ENCODE peak calls at places on chromosomes 5 and 9, in nine cellular contexts. V is GM23248, H is psoas muscle, Q is HCT116, Y is brain microvascular endothelial cell, E is uterus, P is body of pancreas, N is dorsolateral prefrontal cortex, J is kidney epithelial cell. L is an unnamed sample.
A peak's percentile ranks its signal among the peaks of the same experiment; 100 is the strongest.

GRCh38 chr9:117156150-117156688 is 258.6 kb downstream of the ASTN2 start:
- DNase-seq in V (no peak), H (no peak), Q (no peak), Y (no peak), E (no peak), P (no peak), N (no peak), J (no peak), L (no peak)

GRCh38 chr5:177496111-177497010 is 1.0 kb downstream of the PDLIM7 start:
- DNase-seq in V (peak; percentile 96), H (peak; percentile 87), Q (peak; percentile 44), Y (peak; percentile 91), E (peak; percentile 93), P (peak; percentile 59), N (no peak), J (peak; percentile 65), L (no peak)

GRCh38 chr9:128481561-128481960 is 23.0 kb upstream of the GLE1 start:
- DNase-seq in V (no peak), H (no peak), Q (no peak), Y (no peak), E (no peak), P (no peak), N (no peak), J (no peak), L (no peak)

GRCh38 chr5:76785493-76785892 is 33.3 kb upstream of the F2RL1 start:
- DNase-seq in V (peak; percentile 40), H (no peak), Q (peak; percentile 80), Y (peak; percentile 52), E (no peak), P (peak; percentile 17), N (no peak), J (peak; percentile 75), L (peak; percentile 63)

GRCh38 chr5:140806834-140807775 is at the start of gene PCDHA4:
- DNase-seq in V (peak; percentile 12), H (no peak), Q (no peak), Y (no peak), E (peak; percentile 32), P (peak; percentile 43), N (peak; percentile 53), J (no peak), L (no peak)

GRCh38 chr5:61631438-61631941 is 299.4 kb downstream of the ZSWIM6 start:
- DNase-seq in V (peak; percentile 19), H (peak; percentile 47), Q (no peak), Y (peak; percentile 4), E (no peak), P (peak; percentile 33), N (peak; percentile 79), J (no peak), L (no peak)

GRCh38 chr5:10635257-10635860 is 71.5 kb downstream of the ANKRD33B start:
- DNase-seq in V (peak; percentile 61), H (no peak), Q (peak; percentile 10), Y (peak; percentile 67), E (no peak), P (peak; percentile 27), N (no peak), J (peak; percentile 64), L (peak; percentile 67)

GRCh38 chr5:142911170-142911569 is 141.0 kb downstream of the ARHGAP26 start:
- DNase-seq in V (no peak), H (no peak), Q (no peak), Y (no peak), E (no peak), P (no peak), N (no peak), J (no peak), L (no peak)

GRCh38 chr5:139633295-139634027 is 14.7 kb upstream of the CXXC5 start:
- DNase-seq in V (peak; percentile 78), H (peak; percentile 65), Q (no peak), Y (no peak), E (peak; percentile 69), P (peak; percentile 74), N (peak; percentile 84), J (no peak), L (peak; percentile 59)

GRCh38 chr5:123360910-123361309 is 62.3 kb downstream of the CEP120 start:
- DNase-seq in V (no peak), H (no peak), Q (no peak), Y (no peak), E (no peak), P (no peak), N (no peak), J (no peak), L (no peak)

GRCh38 chr5:88480766-88481499 is 212.3 kb upstream of the TMEM161B start:
- DNase-seq in V (peak; percentile 15), H (no peak), Q (no peak), Y (no peak), E (no peak), P (no peak), N (no peak), J (no peak), L (no peak)

GRCh38 chr5:133317558-133317957 is 265.7 kb downstream of the HSPA4 start:
- DNase-seq in V (peak; percentile 17), H (no peak), Q (no peak), Y (no peak), E (no peak), P (no peak), N (no peak), J (no peak), L (no peak)

GRCh38 chr9:84829997-84830696 is 160.6 kb downstream of the NTRK2 start:
- DNase-seq in V (no peak), H (no peak), Q (no peak), Y (no peak), E (no peak), P (no peak), N (no peak), J (no peak), L (no peak)

GRCh38 chr5:78908173-78908901 is 76.8 kb downstream of the ARSB start:
- DNase-seq in V (peak; percentile 55), H (peak; percentile 44), Q (no peak), Y (peak; percentile 55), E (peak; percentile 29), P (peak; percentile 78), N (peak; percentile 57), J (no peak), L (peak; percentile 56)

GRCh38 chr9:94156549-94157407 is 72.5 kb downstream of the PTPDC1 start:
- DNase-seq in V (peak; percentile 70), H (peak; percentile 71), Q (no peak), Y (peak; percentile 70), E (peak; percentile 81), P (peak; percentile 81), N (peak; percentile 60), J (no peak), L (no peak)

GRCh38 chr5:96149546-96149945 is 187.9 kb upstream of the ELL2 start:
- DNase-seq in V (peak; percentile 81), H (no peak), Q (no peak), Y (peak; percentile 12), E (no peak), P (no peak), N (no peak), J (no peak), L (no peak)

GRCh38 chr5:77418601-77419591 is 73.2 kb downstream of the WDR41 start:
- DNase-seq in V (peak; percentile 30), H (no peak), Q (no peak), Y (peak; percentile 33), E (no peak), P (no peak), N (no peak), J (no peak), L (no peak)

GRCh38 chr5:121681200-121681855 is 170.4 kb upstream of the FTMT start:
- DNase-seq in V (no peak), H (no peak), Q (no peak), Y (no peak), E (no peak), P (no peak), N (no peak), J (no peak), L (no peak)

DNA sequence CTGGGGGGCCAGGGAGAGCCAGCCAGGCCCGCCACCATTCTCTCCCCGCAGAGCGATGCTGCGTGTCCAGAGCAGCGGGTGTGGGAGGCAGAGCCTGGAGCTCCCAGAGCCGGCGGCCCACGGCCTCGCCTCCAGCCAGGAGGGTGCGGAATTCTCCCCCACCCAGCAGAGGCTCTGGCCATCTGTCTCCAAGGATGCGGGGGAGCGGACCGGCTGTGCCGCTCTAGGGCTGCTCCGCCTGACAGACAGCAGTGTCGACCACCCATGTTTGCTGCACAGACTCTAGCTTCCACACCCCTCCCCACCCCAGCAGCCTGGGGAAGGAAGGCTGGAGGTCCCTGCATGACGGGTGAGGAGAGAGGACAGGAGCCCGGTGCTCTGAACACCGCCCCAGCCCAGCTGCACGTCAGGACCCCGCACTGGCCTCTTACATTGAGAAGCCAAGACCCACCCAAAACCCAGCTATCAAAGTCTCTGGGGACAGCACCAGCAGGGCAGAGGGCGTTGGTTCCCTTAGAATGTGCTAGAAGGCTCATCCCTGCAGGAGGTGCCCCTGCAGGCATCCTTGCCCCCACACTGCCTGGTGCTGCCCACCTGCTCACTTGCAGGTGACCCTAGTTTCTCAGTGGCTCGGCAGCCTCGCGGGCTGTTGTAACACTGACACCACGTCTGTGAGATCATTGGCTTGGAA is 29.7 kb upstream of the FCN1 start:
- DNase-seq in V (no peak), H (no peak), Q (no peak), Y (no peak), E (no peak), P (no peak), N (peak; percentile 66), J (no peak), L (no peak)
- H3K27me3 ChIP-seq in V (peaks cover 21% of the 10 kb centered on the region), H (no peaks in the 10 kb centered on the region), Q (peaks cover 11% of the 10 kb centered on the region), Y (peaks cover 2% of the 10 kb centered on the region), E (no peaks in the 10 kb centered on the region), P (no peaks in the 10 kb centered on the region), N (peaks cover 8% of the 10 kb centered on the region), J (peaks cover 6% of the 10 kb centered on the region), L (no peaks in the 10 kb centered on the region)

GRCh38 chr9:133618726-133619125 is 9.5 kb upstream of the FAM163B start:
- DNase-seq in V (no peak), H (no peak), Q (no peak), Y (no peak), E (no peak), P (no peak), N (no peak), J (no peak), L (no peak)
- H3K27me3 ChIP-seq in V (peaks cover 63% of the 10 kb centered on the region), H (peaks cover 2% of the 10 kb centered on the region), Q (peaks cover 90% of the 10 kb centered on the region), Y (peaks cover 49% of the 10 kb centered on the region), E (no peaks in the 10 kb centered on the region), P (no peaks in the 10 kb centered on the region), N (peaks cover 18% of the 10 kb centered on the region), J (peaks cover 31% of the 10 kb centered on the region), L (no peaks in the 10 kb centered on the region)

GRCh38 chr5:73434921-73435320 is 13.7 kb downstream of the FOXD1 start:
- DNase-seq in V (no peak), H (no peak), Q (no peak), Y (no peak), E (no peak), P (no peak), N (no peak), J (no peak), L (no peak)
- H3K27me3 ChIP-seq in V (no peaks in the 10 kb centered on the region), H (peaks cover 28% of the 10 kb centered on the region), Q (no peaks in the 10 kb centered on the region), Y (no peaks in the 10 kb centered on the region), E (peaks cover 27% of the 10 kb centered on the region), P (peaks cover 39% of the 10 kb centered on the region), N (peaks cover 89% of the 10 kb centered on the region), J (no peaks in the 10 kb centered on the region), L (no peaks in the 10 kb centered on the region)

DNA sequence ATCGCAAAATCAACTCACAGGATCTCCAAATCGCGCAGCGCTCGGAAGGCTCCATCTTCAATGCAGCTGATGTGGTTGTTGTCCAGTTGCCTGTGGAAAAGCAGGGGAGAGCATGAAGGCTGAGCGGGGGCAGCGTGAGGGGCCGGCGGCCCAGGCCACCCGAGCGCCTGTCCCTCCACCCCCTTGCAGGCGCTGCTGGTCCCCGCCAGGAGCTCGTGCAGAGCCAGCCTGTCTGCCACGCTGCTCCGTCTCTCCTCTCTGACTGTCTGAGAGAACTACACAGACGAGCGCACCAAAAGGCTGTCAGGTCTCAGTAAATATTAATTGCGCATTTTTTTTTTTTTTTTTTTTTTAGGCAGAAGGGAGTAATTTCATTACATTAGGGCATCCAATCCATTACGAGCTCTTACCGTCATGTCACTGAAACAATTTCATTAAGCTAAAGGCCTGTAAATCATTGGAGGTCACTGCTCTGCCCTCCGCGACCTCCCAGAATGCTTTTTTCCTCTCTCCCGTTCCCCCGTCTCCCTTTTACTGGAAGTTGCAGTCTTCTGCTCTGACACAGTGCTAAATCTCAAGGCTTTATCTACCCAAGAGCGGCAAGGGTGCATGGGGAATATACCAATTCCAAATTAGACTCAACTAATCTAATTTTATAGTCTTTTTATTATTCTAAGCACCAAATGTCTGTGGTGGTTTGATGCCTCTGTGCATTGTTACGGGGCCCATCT is 265.6 kb upstream of the PANK3 start:
- DNase-seq in V (no peak), H (no peak), Q (no peak), Y (no peak), E (no peak), P (no peak), N (no peak), J (no peak), L (no peak)
- H3K27me3 ChIP-seq in V (no peaks in the 10 kb centered on the region), H (peaks cover 6% of the 10 kb centered on the region), Q (peaks cover 97% of the 10 kb centered on the region), Y (peaks cover 7% of the 10 kb centered on the region), E (no peaks in the 10 kb centered on the region), P (no peaks in the 10 kb centered on the region), N (peaks cover 25% of the 10 kb centered on the region), J (peaks cover 18% of the 10 kb centered on the region), L (no peaks in the 10 kb centered on the region)

L was measured in Peyer's patch.